ENCODE peak calls at places on chromosomes 16 and 17, in six cellular contexts. A is sigmoid colon, I is vagina, U is H1, P is K562, F is breast epithelium. W is an unnamed sample.

GRCh38 chr16:65497571-65497970 is 375.7 kb upstream of the CDH11 start:
- DNase-seq in P (no peak), U (no peak), I (no peak), A (no peak), F (no peak), W (no peak)

GRCh38 chr17:13561606-13562270 is 40.0 kb downstream of the HS3ST3A1 start:
- DNase-seq in F (no peak), A (no peak), I (no peak), P (no peak), U (no peak), W (no peak)

GRCh38 chr16:78704421-78704820 is 605.0 kb downstream of the WWOX start:
- DNase-seq in P (no peak), F (no peak), U (no peak), A (no peak), I (no peak), W (no peak)

GRCh38 chr17:61368049-61368831 is 31.4 kb upstream of the TBX2 start:
- DNase-seq in A (no peak), P (no peak), U (no peak), F (no peak), I (no peak), W (peak; percentile 50)

GRCh38 chr17:42135664-42136653 is 13.4 kb downstream of the HSPB9 start:
- DNase-seq in U (no peak), A (peak; percentile 78), F (no peak), I (no peak), P (no peak), W (peak; percentile 86)

GRCh38 chr16:8655184-8655717 is 19.2 kb upstream of the ABAT start:
- DNase-seq in U (no peak), F (no peak), I (no peak), P (peak; percentile 22), A (no peak), W (peak; percentile 37)

GRCh38 chr17:61340431-61340830 is 59.2 kb upstream of the TBX2 start:
- DNase-seq in F (no peak), P (no peak), I (no peak), U (no peak), A (no peak), W (no peak)

GRCh38 chr16:56538331-56538730 is 18.5 kb upstream of the BBS2 start:
- DNase-seq in A (no peak), U (no peak), I (no peak), P (no peak), F (no peak), W (no peak)

GRCh38 chr16:56847173-56847948 is 17.6 kb upstream of the SLC12A3 start:
- DNase-seq in A (no peak), P (no peak), U (no peak), F (no peak), I (no peak), W (peak; percentile 77)

GRCh38 chr17:15323147-15323546 is 18.2 kb downstream of the TEKT3 start:
- DNase-seq in A (no peak), F (no peak), I (no peak), U (no peak), P (no peak), W (no peak)

GRCh38 chr16:75083826-75084225 is 32.8 kb downstream of the LDHD start:
- DNase-seq in A (no peak), F (no peak), U (no peak), I (no peak), P (no peak), W (no peak)

GRCh38 chr16:56936491-56936890 is 4.5 kb downstream of the HERPUD1 start:
- DNase-seq in P (no peak), U (no peak), F (no peak), A (no peak), I (no peak), W (no peak)

GRCh38 chr17:48515925-48516900 is 14.6 kb downstream of the HOXB1 start:
- DNase-seq in A (no peak), I (no peak), U (no peak), P (no peak), F (no peak), W (no peak)

GRCh38 chr17:81025756-81026155 is 9.2 kb upstream of the BAIAP2 start:
- DNase-seq in F (no peak), I (no peak), A (peak; percentile 74), P (no peak), U (no peak), W (peak; percentile 68)

GRCh38 chr16:4332083-4332482 is 16.2 kb downstream of the GLIS2 start:
- DNase-seq in P (no peak), U (no peak), A (peak; percentile 63), F (no peak), I (no peak), W (no peak)

GRCh38 chr17:49565948-49566491 is 9.7 kb upstream of the NXPH3 start:
- DNase-seq in F (peak; percentile 92), I (no peak), A (peak; percentile 98), P (no peak), U (no peak), W (peak; percentile 58)

GRCh38 chr17:71110326-71110725 is 941.0 kb downstream of the KCNJ2 start:
- DNase-seq in F (no peak), U (no peak), A (no peak), P (no peak), I (no peak), W (no peak)

GRCh38 chr16:11080327-11080967 is 136.1 kb downstream of the CLEC16A start:
- DNase-seq in A (no peak), F (no peak), P (no peak), U (no peak), I (no peak), W (no peak)

GRCh38 chr16:11078812-11079459 is 134.6 kb downstream of the CLEC16A start:
- DNase-seq in U (no peak), I (no peak), A (peak; percentile 94), P (no peak), F (peak; percentile 25), W (no peak)

GRCh38 chr16:11080999-11081630 is 136.8 kb downstream of the CLEC16A start:
- DNase-seq in U (no peak), A (peak; percentile 62), P (no peak), F (no peak), I (no peak), W (no peak)

GRCh38 chr16:11082108-11082859 is 137.9 kb downstream of the CLEC16A start:
- DNase-seq in P (no peak), I (no peak), U (no peak), A (no peak), F (no peak), W (no peak)

GRCh38 chr16:11079657-11080187 is 135.4 kb downstream of the CLEC16A start:
- DNase-seq in U (no peak), F (no peak), I (no peak), P (no peak), A (peak; percentile 68), W (no peak)
- TF ChIP-seq POLR2AphosphoS5 in U (no peak), F (no peak), I (no peak), P (no peak), A (peak; percentile 57), W (no peak)

GRCh38 chr17:64147110-64148016 is 17.4 kb upstream of the ERN1 start:
- DNase-seq in P (no peak), I (no peak), A (no peak), U (no peak), F (no peak), W (no peak)
- TF ChIP-seq POLR2AphosphoS5 in P (peak; percentile 54), I (no peak), A (no peak), U (peak; percentile 88), F (no peak), W (no peak)

DNA sequence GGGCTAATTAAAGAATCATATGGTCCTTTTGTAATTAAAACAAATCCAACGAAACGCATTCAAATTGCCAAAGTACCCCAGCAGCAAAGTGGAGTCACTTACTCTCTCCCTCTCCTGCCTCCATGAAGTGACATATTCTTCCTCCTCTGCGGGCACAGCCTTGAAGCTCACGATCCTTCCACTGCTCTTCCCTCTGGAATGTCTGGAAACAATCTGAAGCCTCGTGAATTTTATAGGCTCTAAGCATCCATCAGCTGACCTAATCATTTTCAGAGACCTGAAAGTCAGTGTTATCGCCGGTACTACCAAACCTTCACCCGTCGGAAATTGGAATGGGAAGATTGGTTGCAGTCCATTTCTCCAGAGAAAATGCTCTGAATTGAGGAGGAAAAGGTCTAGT is 134.5 kb upstream of the FOXF1 start:
- DNase-seq in P (no peak), I (no peak), F (no peak), U (no peak), A (no peak), W (no peak)
- TF ChIP-seq POLR2AphosphoS5 in P (no peak), I (no peak), F (no peak), U (no peak), A (peak; percentile 21), W (no peak)

DNA sequence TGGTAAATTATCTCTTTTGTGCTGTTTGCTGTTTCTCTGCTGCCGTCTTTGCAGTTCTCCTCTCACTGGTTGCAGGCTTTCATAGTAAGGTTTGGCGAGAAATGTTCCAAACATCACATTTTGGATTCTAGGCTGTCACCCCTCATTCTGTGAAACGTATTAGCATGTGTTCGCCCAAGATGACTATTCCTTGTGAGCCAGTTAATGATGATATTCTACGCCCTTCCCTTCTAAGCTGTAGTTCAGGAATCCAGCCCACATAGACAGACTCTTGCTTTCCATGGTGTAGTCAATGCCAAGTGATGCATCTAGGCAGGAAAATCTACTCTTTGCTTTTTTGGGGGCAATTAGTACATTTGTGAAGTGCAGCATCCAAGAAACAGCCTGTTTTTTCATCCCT is 14.4 kb downstream of the UBFD1 start:
- DNase-seq in U (no peak), I (no peak), A (no peak), F (no peak), P (no peak), W (no peak)
- TF ChIP-seq POLR2AphosphoS5 in U (no peak), I (no peak), A (no peak), F (no peak), P (no peak), W (no peak)

GRCh38 chr17:27323538-27324212 is 29.8 kb downstream of the WSB1 start:
- DNase-seq in I (no peak), P (peak; percentile 53), A (peak; percentile 86), F (peak; percentile 61), U (peak; percentile 53), W (peak; percentile 82)
- TF ChIP-seq POLR2AphosphoS5 in I (peak; percentile 45), P (no peak), A (peak; percentile 11), F (peak; percentile 47), U (no peak), W (peak; percentile 53)

GRCh38 chr16:15708096-15708495 is 58.1 kb downstream of the NDE1 start:
- DNase-seq in U (no peak), A (no peak), I (no peak), P (no peak), F (no peak), W (no peak)
- TF ChIP-seq POLR2AphosphoS5 in U (no peak), A (peak; percentile 77), I (no peak), P (no peak), F (no peak), W (peak; percentile 33)

W was measured in spleen.